ENCODE peak calls at places on chromosomes 7 and 10, in eight cellular contexts. A, Y, M, C, Z, E, V and F are unnamed samples.

GRCh38 chr7:73647725-73648592 is 19.7 kb upstream of the VPS37D start:
- DNase-seq in A (no peak), Y (peak), M (no peak), C (no peak), Z (no peak), E (no peak), V (no peak), F (no peak)

GRCh38 chr10:36424377-36424971 is 700.9 kb upstream of the ANKRD30A start:
- DNase-seq in A (no peak), Y (no peak), M (no peak), C (no peak), Z (no peak), E (no peak), V (no peak), F (no peak)

GRCh38 chr7:98902523-98902922 is 24.2 kb downstream of the TRRAP start:
- DNase-seq in A (no peak), Y (no peak), M (peak), C (no peak), Z (no peak), E (no peak), V (no peak), F (no peak)

GRCh38 chr7:150329331-150330106 is 6.2 kb upstream of the ACTR3C start:
- DNase-seq in A (no peak), Y (no peak), M (no peak), C (no peak), Z (no peak), E (no peak), V (no peak), F (no peak)

GRCh38 chr10:10193848-10194247 is 823.8 kb upstream of the CELF2 start:
- DNase-seq in A (no peak), Y (no peak), M (no peak), C (no peak), Z (no peak), E (no peak), V (no peak), F (no peak)

GRCh38 chr10:110629680-110630191 is 14.4 kb upstream of the RBM20 start:
- DNase-seq in A (no peak), Y (peak), M (peak), C (no peak), Z (peak), E (no peak), V (no peak), F (no peak)

GRCh38 chr10:1036341-1036791 is 10.7 kb upstream of the IDI2 start:
- DNase-seq in A (no peak), Y (peak), M (peak), C (no peak), Z (peak), E (no peak), V (no peak), F (no peak)

GRCh38 chr10:99917963-99918825 is 91.6 kb downstream of the DNMBP start:
- DNase-seq in A (no peak), Y (peak), M (no peak), C (no peak), Z (peak), E (peak), V (peak), F (peak)

GRCh38 chr10:2985729-2986232 is 81.6 kb upstream of the PFKP start:
- DNase-seq in A (no peak), Y (peak), M (peak), C (no peak), Z (peak), E (no peak), V (peak), F (peak)

GRCh38 chr7:153034791-153035190 is 275.2 kb downstream of the ACTR3B start:
- DNase-seq in A (no peak), Y (no peak), M (no peak), C (no peak), Z (no peak), E (no peak), V (no peak), F (no peak)

GRCh38 chr7:18607025-18607424 is 111.5 kb downstream of the HDAC9 start:
- DNase-seq in A (no peak), Y (no peak), M (peak), C (no peak), Z (peak), E (no peak), V (no peak), F (no peak)

GRCh38 chr7:87735360-87735759 is 107.2 kb downstream of the RUNDC3B start:
- DNase-seq in A (no peak), Y (no peak), M (peak), C (no peak), Z (no peak), E (no peak), V (no peak), F (no peak)

GRCh38 chr7:136134503-136134902 is 157.3 kb upstream of the MTPN start:
- DNase-seq in A (no peak), Y (no peak), M (peak), C (no peak), Z (peak), E (no peak), V (no peak), F (no peak)

GRCh38 chr10:11173062-11173461 is 155.4 kb downstream of the CELF2 start:
- DNase-seq in A (no peak), Y (no peak), M (no peak), C (no peak), Z (no peak), E (no peak), V (no peak), F (no peak)

GRCh38 chr10:124994573-124995473 is 52.9 kb downstream of the ZRANB1 start:
- DNase-seq in A (no peak), Y (no peak), M (no peak), C (no peak), Z (no peak), E (no peak), V (peak), F (peak)

GRCh38 chr10:88428442-88428841 is 154.7 kb downstream of the RNLS start:
- DNase-seq in A (no peak), Y (no peak), M (peak), C (no peak), Z (no peak), E (no peak), V (no peak), F (no peak)

GRCh38 chr7:23285657-23286646 is 13.2 kb upstream of the MALSU1 start:
- DNase-seq in A (no peak), Y (no peak), M (no peak), C (no peak), Z (no peak), E (no peak), V (no peak), F (no peak)